ENCODE peak calls at places on chromosomes 7 and 10, in four cellular contexts. I, S, P and L are unnamed samples.

GRCh38 chr10:72637398-72637857 is 11.5 kb upstream of the MICU1 start:
- DNase-seq in I (no peak), P (no peak), S (no peak), L (no peak)

GRCh38 chr7:78151229-78151628 is 352.7 kb downstream of the PHTF2 start:
- DNase-seq in I (peak), P (no peak), S (no peak), L (no peak)

GRCh38 chr10:85225311-85225710 is 896.9 kb downstream of the CCSER2 start:
- DNase-seq in P (no peak), S (no peak), I (no peak), L (no peak)

GRCh38 chr10:113610636-113611601 is 52.9 kb downstream of the NRAP start:
- DNase-seq in S (no peak), I (no peak), P (no peak), L (no peak)

GRCh38 chr7:159296093-159296681 is 151.5 kb upstream of the VIPR2 start:
- DNase-seq in S (no peak), I (no peak), P (no peak), L (no peak)

GRCh38 chr7:150406565-150407421 is 27.7 kb downstream of the ZNF775 start:
- DNase-seq in S (no peak), P (peak), I (no peak), L (no peak)

GRCh38 chr7:34013421-34013820 is 108.1 kb downstream of the BMPER start:
- DNase-seq in I (no peak), P (no peak), S (no peak), L (no peak)

GRCh38 chr10:101287922-101288638 is 58.8 kb upstream of the LBX1 start:
- DNase-seq in P (no peak), I (no peak), S (no peak), L (no peak)

GRCh38 chr7:122203814-122204213 is 59.8 kb upstream of the AASS start:
- DNase-seq in P (no peak), I (no peak), S (no peak), L (no peak)

GRCh38 chr7:91310829-91311460 is 46.7 kb downstream of the FZD1 start:
- DNase-seq in I (peak), P (no peak), S (no peak), L (no peak)

GRCh38 chr10:114508376-114508775 is 104.1 kb upstream of the AFAP1L2 start:
- DNase-seq in S (no peak), I (no peak), P (no peak), L (no peak)

GRCh38 chr10:133385214-133385613 is 6.2 kb downstream of the PAOX start:
- DNase-seq in S (no peak), P (no peak), I (no peak), L (no peak)

GRCh38 chr7:1940402-1940786 is 270.3 kb downstream of the ELFN1 start:
- DNase-seq in I (no peak), S (peak), P (peak), L (peak)

GRCh38 chr10:119689016-119689564 is 36.8 kb upstream of the INPP5F start:
- DNase-seq in S (no peak), I (no peak), P (no peak), L (no peak)

GRCh38 chr7:107463139-107464078 is 6.4 kb upstream of the GPR22 start:
- DNase-seq in I (peak), P (peak), S (peak), L (no peak)

GRCh38 chr7:157347217-157347904 is 10.6 kb downstream of the DNAJB6 start:
- DNase-seq in S (no peak), P (no peak), I (peak), L (no peak)

GRCh38 chr10:119116326-119116951 is 12.5 kb downstream of the DENND10 start:
- DNase-seq in P (no peak), S (no peak), I (no peak), L (no peak)

GRCh38 chr10:103776878-103777591 is 78.3 kb downstream of the SH3PXD2A start:
- DNase-seq in I (peak), P (no peak), S (no peak), L (no peak)

GRCh38 chr10:80894339-80894791 is 356.7 kb downstream of the SH2D4B start:
- DNase-seq in P (no peak), S (no peak), I (no peak), L (no peak)

GRCh38 chr7:54824655-54825054 is 65.6 kb upstream of the SEC61G start:
- DNase-seq in S (no peak), I (no peak), P (no peak), L (no peak)

GRCh38 chr10:61760943-61761824 is 98.5 kb downstream of the CABCOCO1 start:
- DNase-seq in S (no peak), P (no peak), I (no peak), L (no peak)

GRCh38 chr7:1298051-1298937 is 65.6 kb downstream of the UNCX start:
- DNase-seq in P (no peak), S (no peak), I (no peak), L (no peak)

GRCh38 chr7:30238721-30239441 is 45.5 kb upstream of the ZNRF2 start:
- DNase-seq in I (no peak), S (no peak), P (no peak), L (no peak)

GRCh38 chr7:157588271-157588589 is 251.4 kb downstream of the DNAJB6 start:
- DNase-seq in P (no peak), S (no peak), I (no peak), L (no peak)

DNA sequence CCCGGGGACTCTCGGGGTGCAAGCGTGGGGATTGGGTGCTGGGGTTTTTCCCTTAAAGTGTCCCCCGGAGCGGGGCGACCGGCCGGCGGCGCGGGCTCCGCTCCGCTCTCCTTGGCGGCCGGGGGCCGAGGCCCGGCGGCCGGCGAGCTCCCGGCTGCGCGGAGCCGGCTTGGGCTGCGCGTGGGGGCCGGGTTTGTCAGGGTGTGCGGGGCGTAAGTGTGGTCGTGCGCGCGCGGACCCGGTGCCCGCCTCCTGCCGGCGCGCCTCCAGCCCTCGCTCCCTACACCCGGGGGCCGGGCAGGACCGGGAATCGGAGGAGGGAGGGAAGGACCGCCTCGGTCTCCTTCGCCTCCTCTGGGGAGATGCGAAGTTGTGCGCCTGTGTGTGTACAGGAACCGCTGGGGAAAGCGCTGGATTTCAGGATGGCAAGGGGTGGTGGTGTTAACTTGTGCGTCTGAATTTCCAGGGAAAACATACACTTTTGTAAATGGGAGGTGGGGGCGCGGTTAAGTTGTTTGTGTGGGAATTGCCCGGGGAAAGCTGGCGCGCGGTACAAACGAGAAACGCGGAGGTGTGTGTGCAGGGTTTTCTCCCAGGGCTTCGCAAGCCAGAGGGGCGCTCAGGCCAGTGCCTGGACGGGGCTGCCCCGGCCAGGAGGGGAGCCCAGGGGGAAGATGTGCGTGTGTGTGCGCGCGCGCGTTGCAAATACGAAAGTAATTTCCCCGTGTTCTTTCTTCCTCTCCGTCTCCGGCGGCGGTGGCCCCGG is 742 bp downstream of the ZMIZ1 start:
- DNase-seq in S (no peak), I (no peak), P (peak), L (no peak)
- H3K27ac ChIP-seq in S (peak), I (peak), P (peak), L (peak)

GRCh38 chr7:138257459-138258193 is 181.4 kb downstream of the AKR1D1 start:
- DNase-seq in I (peak), S (no peak), P (no peak), L (no peak)
- H3K27ac ChIP-seq in I (no peak), S (no peak), P (no peak), L (no peak)

GRCh38 chr7:140347218-140347617 is 51.1 kb downstream of the SLC37A3 start:
- DNase-seq in P (no peak), S (no peak), I (no peak), L (no peak)

GRCh38 chr7:140348161-140348849 is 50.0 kb downstream of the SLC37A3 start:
- DNase-seq in I (peak), S (no peak), P (no peak), L (no peak)

GRCh38 chr7:140342732-140343514 is 55.4 kb downstream of the SLC37A3 start:
- DNase-seq in I (no peak), P (no peak), S (no peak), L (peak)

GRCh38 chr7:140349172-140349771 is 49.1 kb downstream of the SLC37A3 start:
- DNase-seq in P (no peak), S (no peak), I (no peak), L (no peak)

DNA sequence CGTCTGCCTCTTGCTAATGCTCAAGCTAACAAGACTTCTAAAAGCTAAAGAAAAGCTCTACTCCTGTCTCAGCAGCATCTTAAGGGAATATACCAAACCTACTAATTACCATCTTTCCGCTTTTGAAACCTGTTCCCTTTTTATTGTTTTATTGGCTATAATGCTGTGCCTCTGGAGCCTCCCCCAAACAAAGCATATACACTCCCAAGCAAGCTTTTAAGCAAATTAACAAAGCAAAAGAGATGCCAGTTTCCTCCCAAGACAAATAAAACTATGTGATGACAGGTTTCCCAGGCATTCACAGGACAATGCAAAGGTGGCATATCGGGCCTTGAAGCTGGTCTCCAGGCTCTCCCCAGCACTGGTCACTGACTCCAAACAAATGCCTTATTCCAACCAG is 52.9 kb downstream of the SLC37A3 start:
- DNase-seq in I (no peak), P (no peak), S (no peak), L (no peak)
- H3K27ac ChIP-seq in I (no peak), P (no peak), S (no peak), L (no peak)

GRCh38 chr7:75583255-75583654 is 91.1 kb downstream of the SPDYE5 start:
- DNase-seq in I (no peak), S (no peak), P (no peak), L (no peak)

GRCh38 chr7:75575488-75576112 is 83.5 kb downstream of the SPDYE5 start:
- DNase-seq in I (no peak), S (no peak), P (no peak), L (no peak)

GRCh38 chr7:75584385-75584784 is 92.3 kb downstream of the SPDYE5 start:
- DNase-seq in P (no peak), I (no peak), S (no peak), L (no peak)

GRCh38 chr7:75578081-75578480 is 86.0 kb downstream of the SPDYE5 start:
- DNase-seq in I (no peak), P (no peak), S (no peak), L (no peak)

GRCh38 chr7:75579899-75580298 is 87.8 kb downstream of the SPDYE5 start:
- DNase-seq in S (no peak), I (no peak), P (no peak), L (no peak)
- H3K27ac ChIP-seq in S (no peak), I (no peak), P (no peak), L (no peak)